ENCODE peak calls at places on chromosomes 3 and 15, in five cellular contexts. One of them, this sample, is unnamed. For H3K4me1, the result is how much of the 10 kb centered on the place peaks cover.

GRCh38 chr3:52444860-52445793 is at the start of gene SEMA3G:
- DNase-seq in esophagus squamous epithelium: no peak
- DNase-seq in psoas muscle: peak
- DNase-seq in colonic mucosa: peak
- DNase-seq in heart left ventricle: peak
- DNase-seq in this sample: peak

GRCh38 chr15:25930931-25931330 is 67.8 kb upstream of the ATP10A start:
- DNase-seq in esophagus squamous epithelium: no peak
- DNase-seq in psoas muscle: no peak
- DNase-seq in colonic mucosa: no peak
- DNase-seq in heart left ventricle: no peak
- DNase-seq in this sample: no peak

GRCh38 chr3:189099031-189099471 is 72.7 kb upstream of the TPRG1 start:
- DNase-seq in esophagus squamous epithelium: no peak
- DNase-seq in psoas muscle: peak
- DNase-seq in colonic mucosa: peak
- DNase-seq in heart left ventricle: peak
- DNase-seq in this sample: peak

GRCh38 chr15:62326460-62327011 is 161.5 kb upstream of the C2CD4B start:
- DNase-seq in esophagus squamous epithelium: no peak
- DNase-seq in psoas muscle: no peak
- DNase-seq in colonic mucosa: no peak
- DNase-seq in heart left ventricle: no peak
- DNase-seq in this sample: no peak

GRCh38 chr15:83673385-83673784 is 19.5 kb downstream of the ADAMTSL3 start:
- DNase-seq in esophagus squamous epithelium: no peak
- DNase-seq in psoas muscle: no peak
- DNase-seq in colonic mucosa: no peak
- DNase-seq in heart left ventricle: no peak
- DNase-seq in this sample: no peak

GRCh38 chr15:43095708-43096347 is 10.0 kb downstream of the UBR1 start:
- DNase-seq in esophagus squamous epithelium: no peak
- DNase-seq in psoas muscle: no peak
- DNase-seq in colonic mucosa: no peak
- DNase-seq in heart left ventricle: no peak
- DNase-seq in this sample: no peak

GRCh38 chr3:134211797-134212196 is 38.9 kb downstream of the RYK start:
- DNase-seq in esophagus squamous epithelium: no peak
- DNase-seq in psoas muscle: no peak
- DNase-seq in colonic mucosa: no peak
- DNase-seq in heart left ventricle: peak
- DNase-seq in this sample: no peak

GRCh38 chr15:97986781-97987180 is 26.3 kb downstream of the ARRDC4 start:
- DNase-seq in esophagus squamous epithelium: no peak
- DNase-seq in psoas muscle: no peak
- DNase-seq in colonic mucosa: no peak
- DNase-seq in heart left ventricle: no peak
- DNase-seq in this sample: no peak

GRCh38 chr3:132347095-132347494 is 29.9 kb downstream of the ACP3 start:
- DNase-seq in esophagus squamous epithelium: no peak
- DNase-seq in psoas muscle: no peak
- DNase-seq in colonic mucosa: no peak
- DNase-seq in heart left ventricle: no peak
- DNase-seq in this sample: no peak

GRCh38 chr3:38616111-38616510 is 33.4 kb downstream of the SCN5A start:
- DNase-seq in esophagus squamous epithelium: no peak
- DNase-seq in psoas muscle: peak
- DNase-seq in colonic mucosa: no peak
- DNase-seq in heart left ventricle: peak
- DNase-seq in this sample: no peak

GRCh38 chr15:98896802-98897732 is 110.5 kb downstream of the PGPEP1L start:
- DNase-seq in esophagus squamous epithelium: no peak
- DNase-seq in psoas muscle: no peak
- DNase-seq in colonic mucosa: no peak
- DNase-seq in heart left ventricle: peak
- DNase-seq in this sample: peak

GRCh38 chr3:156620901-156621300 is 53.5 kb upstream of the TIPARP start:
- DNase-seq in esophagus squamous epithelium: no peak
- DNase-seq in psoas muscle: no peak
- DNase-seq in colonic mucosa: no peak
- DNase-seq in heart left ventricle: no peak
- DNase-seq in this sample: no peak

GRCh38 chr15:28103831-28104230 is 4.7 kb upstream of the OCA2 start:
- DNase-seq in esophagus squamous epithelium: no peak
- DNase-seq in psoas muscle: no peak
- DNase-seq in colonic mucosa: no peak
- DNase-seq in heart left ventricle: no peak
- DNase-seq in this sample: no peak

GRCh38 chr15:52657338-52657737 is 21.9 kb downstream of the ATOSA start:
- DNase-seq in esophagus squamous epithelium: no peak
- DNase-seq in psoas muscle: no peak
- DNase-seq in colonic mucosa: no peak
- DNase-seq in heart left ventricle: no peak
- DNase-seq in this sample: no peak

GRCh38 chr3:191476053-191476787 is 15.3 kb downstream of the PYDC2 start:
- DNase-seq in esophagus squamous epithelium: no peak
- DNase-seq in psoas muscle: no peak
- DNase-seq in colonic mucosa: no peak
- DNase-seq in heart left ventricle: no peak
- DNase-seq in this sample: no peak

GRCh38 chr3:98325055-98325454 is 28.6 kb upstream of the OR5K4 start:
- DNase-seq in esophagus squamous epithelium: no peak
- DNase-seq in psoas muscle: peak
- DNase-seq in colonic mucosa: peak
- DNase-seq in heart left ventricle: no peak
- DNase-seq in this sample: no peak

GRCh38 chr15:82535566-82536408 is 4.5 kb downstream of the RPS17 start:
- DNase-seq in esophagus squamous epithelium: no peak
- DNase-seq in psoas muscle: no peak
- DNase-seq in colonic mucosa: no peak
- DNase-seq in heart left ventricle: no peak
- DNase-seq in this sample: no peak

GRCh38 chr15:89999676-90000174 is 1.4 kb upstream of the ZNF710 start:
- DNase-seq in esophagus squamous epithelium: no peak
- DNase-seq in psoas muscle: no peak
- DNase-seq in colonic mucosa: no peak
- DNase-seq in heart left ventricle: peak
- DNase-seq in this sample: no peak

DNA sequence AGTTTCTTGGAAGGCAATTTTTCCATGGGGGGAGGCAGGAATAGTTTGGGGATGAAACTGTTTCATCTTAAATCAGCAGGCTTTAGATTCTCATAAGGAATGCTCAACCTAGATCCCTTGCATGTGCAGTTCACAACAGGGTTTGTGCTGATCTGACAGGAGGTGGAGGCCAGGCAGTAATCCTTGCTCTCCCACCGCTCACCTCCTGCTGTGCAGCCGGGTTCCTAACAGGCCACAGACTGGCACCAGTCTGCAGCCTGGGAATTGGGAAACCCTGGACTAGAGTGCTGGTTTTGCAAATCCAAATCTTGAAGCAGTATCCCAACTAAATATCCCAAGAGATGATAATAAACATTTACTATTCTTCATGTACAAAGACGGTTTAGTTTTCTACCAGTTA is 256.3 kb upstream of the TMCO5A start:
- DNase-seq in esophagus squamous epithelium: no peak
- DNase-seq in psoas muscle: no peak
- DNase-seq in colonic mucosa: no peak
- DNase-seq in heart left ventricle: no peak
- DNase-seq in this sample: no peak
- TF ChIP-seq CTCF in esophagus squamous epithelium: no peak
- TF ChIP-seq CTCF in psoas muscle: no peak
- TF ChIP-seq CTCF in colonic mucosa: no peak
- TF ChIP-seq CTCF in heart left ventricle: no peak
- TF ChIP-seq CTCF in this sample: no peak

GRCh38 chr3:185813691-185814215 is 11.1 kb downstream of the IGF2BP2 start:
- DNase-seq in esophagus squamous epithelium: no peak
- DNase-seq in psoas muscle: no peak
- DNase-seq in colonic mucosa: no peak
- DNase-seq in heart left ventricle: no peak
- DNase-seq in this sample: no peak

GRCh38 chr3:185813205-185813604 is 11.6 kb downstream of the IGF2BP2 start:
- DNase-seq in esophagus squamous epithelium: no peak
- DNase-seq in psoas muscle: no peak
- DNase-seq in colonic mucosa: no peak
- DNase-seq in heart left ventricle: no peak
- DNase-seq in this sample: no peak

GRCh38 chr3:185820973-185821758 is 3.7 kb downstream of the IGF2BP2 start:
- DNase-seq in esophagus squamous epithelium: no peak
- DNase-seq in psoas muscle: no peak
- DNase-seq in colonic mucosa: no peak
- DNase-seq in heart left ventricle: no peak
- DNase-seq in this sample: no peak

GRCh38 chr3:185818267-185818875 is 6.5 kb downstream of the IGF2BP2 start:
- DNase-seq in esophagus squamous epithelium: no peak
- DNase-seq in psoas muscle: no peak
- DNase-seq in colonic mucosa: no peak
- DNase-seq in heart left ventricle: no peak
- DNase-seq in this sample: no peak

DNA sequence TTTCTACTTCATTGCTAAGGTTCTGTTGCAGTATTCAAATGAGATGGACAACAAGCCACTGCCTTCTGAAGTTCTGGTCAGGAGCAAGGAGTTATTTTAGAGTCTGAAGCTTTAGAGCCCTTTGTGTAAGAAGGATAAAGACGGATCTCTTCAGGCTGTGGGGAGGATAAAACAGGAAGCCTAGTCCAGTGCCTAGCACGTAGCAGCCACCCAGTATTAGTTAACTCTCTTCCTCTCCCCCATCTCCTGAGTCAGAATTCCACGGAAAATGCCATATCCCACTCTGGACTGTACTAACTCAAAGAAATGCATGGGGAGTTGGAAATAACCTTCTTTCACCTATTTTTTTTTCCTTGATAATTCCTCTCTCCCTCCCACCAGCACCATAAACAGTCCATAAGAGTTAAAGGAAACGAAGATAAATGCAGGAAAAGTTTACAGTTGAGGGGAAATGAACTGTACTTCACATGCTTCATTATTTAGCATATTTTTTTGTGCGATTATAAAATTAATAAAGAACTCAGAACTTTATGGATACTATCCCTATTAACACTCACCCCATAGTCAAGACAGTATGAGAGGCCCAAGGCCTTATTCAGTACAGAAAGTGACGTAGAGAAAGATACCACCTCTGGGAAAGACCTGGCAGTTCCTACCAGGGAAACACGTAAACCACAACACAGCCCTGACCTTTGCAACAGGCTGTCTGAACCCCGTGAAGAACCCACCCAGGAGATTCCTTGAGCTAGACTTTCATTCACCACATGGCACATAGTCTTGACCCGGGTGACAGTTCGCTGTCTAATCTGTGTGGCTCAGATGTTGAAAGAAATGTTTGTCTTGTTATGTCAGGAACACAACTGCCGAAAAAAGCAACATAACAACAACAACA is 9.2 kb downstream of the IGF2BP2 start:
- DNase-seq in esophagus squamous epithelium: no peak
- DNase-seq in psoas muscle: no peak
- DNase-seq in colonic mucosa: no peak
- DNase-seq in heart left ventricle: no peak
- DNase-seq in this sample: no peak
- H3K4me3 ChIP-seq in esophagus squamous epithelium: no peak
- H3K4me3 ChIP-seq in psoas muscle: no peak
- H3K4me3 ChIP-seq in colonic mucosa: no peak
- H3K4me3 ChIP-seq in heart left ventricle: no peak
- H3K4me3 ChIP-seq in this sample: no peak

GRCh38 chr15:86327230-86327865 is 247.7 kb downstream of the AGBL1 start:
- DNase-seq in esophagus squamous epithelium: no peak
- DNase-seq in psoas muscle: no peak
- DNase-seq in colonic mucosa: no peak
- DNase-seq in heart left ventricle: no peak
- DNase-seq in this sample: no peak

GRCh38 chr15:86333819-86334218 is 254.1 kb downstream of the AGBL1 start:
- DNase-seq in esophagus squamous epithelium: no peak
- DNase-seq in psoas muscle: no peak
- DNase-seq in colonic mucosa: no peak
- DNase-seq in heart left ventricle: no peak
- DNase-seq in this sample: no peak

GRCh38 chr15:86328658-86329057 is 249.0 kb downstream of the AGBL1 start:
- DNase-seq in esophagus squamous epithelium: no peak
- DNase-seq in psoas muscle: no peak
- DNase-seq in colonic mucosa: no peak
- DNase-seq in heart left ventricle: no peak
- DNase-seq in this sample: no peak

GRCh38 chr15:86329311-86330013 is 249.8 kb downstream of the AGBL1 start:
- DNase-seq in esophagus squamous epithelium: no peak
- DNase-seq in psoas muscle: no peak
- DNase-seq in colonic mucosa: no peak
- DNase-seq in heart left ventricle: no peak
- DNase-seq in this sample: no peak
- H3K4me1 ChIP-seq in esophagus squamous epithelium: under half
- H3K4me1 ChIP-seq in psoas muscle: under half
- H3K4me1 ChIP-seq in colonic mucosa: under half
- H3K4me1 ChIP-seq in heart left ventricle: under half
- H3K4me1 ChIP-seq in this sample: under half

GRCh38 chr3:28345690-28346089 is 2.8 kb upstream of the ZCWPW2 start:
- DNase-seq in esophagus squamous epithelium: no peak
- DNase-seq in psoas muscle: no peak
- DNase-seq in colonic mucosa: no peak
- DNase-seq in heart left ventricle: no peak
- DNase-seq in this sample: no peak

GRCh38 chr3:28349397-28350000 is 875 bp upstream of the AZI2 start:
- DNase-seq in esophagus squamous epithelium: no peak
- DNase-seq in psoas muscle: no peak
- DNase-seq in colonic mucosa: no peak
- DNase-seq in heart left ventricle: no peak
- DNase-seq in this sample: peak

GRCh38 chr3:28348286-28348636 is 260 bp upstream of the ZCWPW2 start:
- DNase-seq in esophagus squamous epithelium: peak
- DNase-seq in psoas muscle: no peak
- DNase-seq in colonic mucosa: no peak
- DNase-seq in heart left ventricle: no peak
- DNase-seq in this sample: no peak

GRCh38 chr3:28347374-28348285 is 891 bp upstream of the ZCWPW2 start:
- DNase-seq in esophagus squamous epithelium: no peak
- DNase-seq in psoas muscle: no peak
- DNase-seq in colonic mucosa: no peak
- DNase-seq in heart left ventricle: no peak
- DNase-seq in this sample: peak

DNA sequence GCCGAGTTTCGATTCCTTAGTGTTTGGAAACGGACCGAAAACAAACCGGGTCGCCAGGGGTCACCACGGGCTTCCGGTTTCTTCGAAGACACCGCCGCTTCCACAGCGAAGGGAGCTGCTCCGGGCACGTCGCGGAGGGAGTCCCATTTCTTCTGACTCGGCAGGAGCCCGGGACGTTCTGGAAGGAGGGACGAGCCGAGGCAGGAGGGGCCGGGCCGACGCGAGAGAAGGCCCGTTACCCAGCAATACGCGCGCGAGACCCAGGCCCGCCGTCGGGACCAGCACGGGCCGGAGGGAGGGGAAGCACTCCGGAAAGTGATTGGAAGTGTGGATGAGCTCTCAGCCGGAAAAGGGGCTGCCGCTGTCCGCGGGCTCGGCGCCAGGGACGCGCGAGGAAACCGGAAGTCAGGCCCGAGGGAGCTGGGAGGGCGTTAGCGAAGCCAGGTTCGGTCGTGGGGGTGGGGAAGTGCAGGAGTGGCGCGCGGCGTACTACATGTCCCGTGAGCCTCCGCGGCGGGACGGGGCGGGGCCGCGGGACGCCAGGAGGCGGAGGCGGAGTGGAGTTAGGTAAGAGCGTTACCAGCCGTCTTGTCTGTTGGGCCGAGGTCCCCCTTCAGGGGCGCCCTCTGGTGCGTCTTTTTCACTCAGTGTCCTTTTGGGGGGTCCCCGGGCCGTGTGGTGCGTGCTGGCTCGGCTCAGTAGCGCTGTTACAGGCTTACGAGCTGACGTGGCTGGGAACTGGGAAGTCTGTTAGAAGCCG is at the start of the genes AZI2 and ZCWPW2:
- DNase-seq in esophagus squamous epithelium: peak
- DNase-seq in psoas muscle: peak
- DNase-seq in colonic mucosa: peak
- DNase-seq in heart left ventricle: peak
- DNase-seq in this sample: peak
- TF ChIP-seq CTCF in esophagus squamous epithelium: no peak
- TF ChIP-seq CTCF in psoas muscle: peak
- TF ChIP-seq CTCF in colonic mucosa: no peak
- TF ChIP-seq CTCF in heart left ventricle: peak
- TF ChIP-seq CTCF in this sample: no peak